ENCODE peak calls at places on chromosomes 3 and 15, in five cellular contexts. One of them, this sample, is unnamed.

GRCh38 chr3:171311784-171312183 is 148.4 kb downstream of the TNIK start:
- DNase-seq in GM12878: no peak
- DNase-seq in HCT116: no peak
- DNase-seq in K562: no peak
- DNase-seq in H1: no peak
- DNase-seq in this sample: no peak

GRCh38 chr3:7504886-7505775 is 644.2 kb downstream of the GRM7 start:
- DNase-seq in GM12878: no peak
- DNase-seq in HCT116: peak; percentile 83
- DNase-seq in K562: no peak
- DNase-seq in H1: no peak
- DNase-seq in this sample: no peak

GRCh38 chr3:10941972-10942371 is 50.6 kb upstream of the SLC6A1 start:
- DNase-seq in GM12878: no peak
- DNase-seq in HCT116: no peak
- DNase-seq in K562: peak; percentile 68
- DNase-seq in H1: no peak
- DNase-seq in this sample: no peak

GRCh38 chr15:57597431-57597830 is 5.7 kb downstream of the MYZAP start:
- DNase-seq in GM12878: no peak
- DNase-seq in HCT116: no peak
- DNase-seq in K562: no peak
- DNase-seq in H1: no peak
- DNase-seq in this sample: no peak

GRCh38 chr3:153963012-153963411 is 158.2 kb upstream of the ARHGEF26 start:
- DNase-seq in GM12878: no peak
- DNase-seq in HCT116: no peak
- DNase-seq in K562: no peak
- DNase-seq in H1: no peak
- DNase-seq in this sample: no peak

GRCh38 chr15:85639752-85640381 is 154.9 kb downstream of the KLHL25 start:
- DNase-seq in GM12878: no peak
- DNase-seq in HCT116: no peak
- DNase-seq in K562: no peak
- DNase-seq in H1: no peak
- DNase-seq in this sample: no peak

GRCh38 chr15:82624008-82624407 is 23.2 kb downstream of the CPEB1 start:
- DNase-seq in GM12878: no peak
- DNase-seq in HCT116: no peak
- DNase-seq in K562: no peak
- DNase-seq in H1: no peak
- DNase-seq in this sample: no peak

GRCh38 chr15:65927545-65927944 is 58.3 kb downstream of the RAB11A start:
- DNase-seq in GM12878: no peak
- DNase-seq in HCT116: no peak
- DNase-seq in K562: no peak
- DNase-seq in H1: no peak
- DNase-seq in this sample: no peak

GRCh38 chr15:67065531-67066005 is at the start of gene SMAD3:
- DNase-seq in GM12878: no peak
- DNase-seq in HCT116: peak; percentile 89
- DNase-seq in K562: no peak
- DNase-seq in H1: peak; percentile 66
- DNase-seq in this sample: peak; percentile 75

GRCh38 chr15:69474846-69475455 is 22.3 kb downstream of the RPLP1 start:
- DNase-seq in GM12878: no peak
- DNase-seq in HCT116: no peak
- DNase-seq in K562: peak; percentile 18
- DNase-seq in H1: no peak
- DNase-seq in this sample: no peak

GRCh38 chr3:101423984-101424888 is 88.8 kb downstream of the SENP7 start:
- DNase-seq in GM12878: no peak
- DNase-seq in HCT116: no peak
- DNase-seq in K562: no peak
- DNase-seq in H1: no peak
- DNase-seq in this sample: no peak

GRCh38 chr15:32781781-32782180 is 64.0 kb downstream of the GREM1 start:
- DNase-seq in GM12878: no peak
- DNase-seq in HCT116: no peak
- DNase-seq in K562: no peak
- DNase-seq in H1: no peak
- DNase-seq in this sample: peak; percentile 15

GRCh38 chr15:48794697-48795134 is 16.2 kb downstream of the CEP152 start:
- DNase-seq in GM12878: peak; percentile 69
- DNase-seq in HCT116: no peak
- DNase-seq in K562: no peak
- DNase-seq in H1: no peak
- DNase-seq in this sample: no peak

GRCh38 chr3:76470285-76470684 is 569.6 kb upstream of the ROBO2 start:
- DNase-seq in GM12878: no peak
- DNase-seq in HCT116: no peak
- DNase-seq in K562: no peak
- DNase-seq in H1: no peak
- DNase-seq in this sample: no peak

GRCh38 chr3:54781728-54782127 is 146.1 kb downstream of the LRTM1 start:
- DNase-seq in GM12878: no peak
- DNase-seq in HCT116: no peak
- DNase-seq in K562: no peak
- DNase-seq in H1: no peak
- DNase-seq in this sample: no peak

GRCh38 chr3:133283958-133284807 is 115.7 kb upstream of the BFSP2 start:
- DNase-seq in GM12878: no peak
- DNase-seq in HCT116: no peak
- DNase-seq in K562: no peak
- DNase-seq in H1: peak; percentile 25
- DNase-seq in this sample: peak; percentile 66

GRCh38 chr3:49017978-49018706 is at the start of gene DALRD3:
- DNase-seq in GM12878: no peak
- DNase-seq in HCT116: peak; percentile 79
- DNase-seq in K562: peak; percentile 60
- DNase-seq in H1: peak; percentile 47
- DNase-seq in this sample: no peak

GRCh38 chr15:26443321-26443720 is 329.5 kb downstream of the GABRB3 start:
- DNase-seq in GM12878: no peak
- DNase-seq in HCT116: no peak
- DNase-seq in K562: no peak
- DNase-seq in H1: no peak
- DNase-seq in this sample: no peak

GRCh38 chr3:115827494-115827893 is 204.2 kb downstream of the GAP43 start:
- DNase-seq in GM12878: no peak
- DNase-seq in HCT116: no peak
- DNase-seq in K562: no peak
- DNase-seq in H1: no peak
- DNase-seq in this sample: no peak

GRCh38 chr3:49120096-49120437 is 556 bp downstream of the USP19 start:
- DNase-seq in GM12878: no peak
- DNase-seq in HCT116: no peak
- DNase-seq in K562: no peak
- DNase-seq in H1: no peak
- DNase-seq in this sample: no peak

GRCh38 chr15:90664650-90665287 is 52.4 kb upstream of the BLM start:
- DNase-seq in GM12878: no peak
- DNase-seq in HCT116: no peak
- DNase-seq in K562: no peak
- DNase-seq in H1: no peak
- DNase-seq in this sample: no peak

GRCh38 chr3:43423142-43423541 is 136.8 kb downstream of the SNRK start:
- DNase-seq in GM12878: no peak
- DNase-seq in HCT116: no peak
- DNase-seq in K562: no peak
- DNase-seq in H1: no peak
- DNase-seq in this sample: no peak

GRCh38 chr3:105997800-105998526 is 129.2 kb upstream of the CBLB start:
- DNase-seq in GM12878: no peak
- DNase-seq in HCT116: peak; percentile 19
- DNase-seq in K562: no peak
- DNase-seq in H1: no peak
- DNase-seq in this sample: no peak

GRCh38 chr3:50389368-50389767 is 30.0 kb upstream of the TMEM115 start:
- DNase-seq in GM12878: no peak
- DNase-seq in HCT116: no peak
- DNase-seq in K562: no peak
- DNase-seq in H1: no peak
- DNase-seq in this sample: no peak
- H3K9me3 ChIP-seq in GM12878: no peaks in the 10 kb centered on the region
- H3K9me3 ChIP-seq in HCT116: no peaks in the 10 kb centered on the region
- H3K9me3 ChIP-seq in K562: no peaks in the 10 kb centered on the region
- H3K9me3 ChIP-seq in H1: no peaks in the 10 kb centered on the region
- H3K9me3 ChIP-seq in this sample: no peaks in the 10 kb centered on the region

DNA sequence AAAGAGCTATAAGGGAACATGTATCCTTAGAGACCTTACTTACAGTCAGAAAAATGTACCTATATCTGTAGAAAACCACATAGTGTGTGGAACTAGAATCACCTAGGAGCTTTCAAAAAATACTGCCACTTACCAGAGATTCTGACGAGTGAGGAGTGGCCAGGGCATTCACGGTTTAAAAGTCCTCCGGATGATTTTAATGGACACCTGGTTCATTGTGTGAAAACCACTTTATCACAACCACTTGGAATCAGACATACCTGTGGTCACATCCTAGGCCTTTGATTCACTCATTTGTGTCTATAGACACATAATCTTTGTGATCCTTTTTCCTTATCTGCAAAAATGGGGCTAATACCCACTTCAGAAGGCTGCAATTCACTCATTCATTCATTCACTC is 159.8 kb downstream of the MBNL1 start:
- DNase-seq in GM12878: no peak
- DNase-seq in HCT116: no peak
- DNase-seq in K562: no peak
- DNase-seq in H1: no peak
- DNase-seq in this sample: no peak
- H3K4me1 ChIP-seq in GM12878: no peaks in the 10 kb centered on the region
- H3K4me1 ChIP-seq in HCT116: no peaks in the 10 kb centered on the region
- H3K4me1 ChIP-seq in K562: no peaks in the 10 kb centered on the region
- H3K4me1 ChIP-seq in H1: no peaks in the 10 kb centered on the region
- H3K4me1 ChIP-seq in this sample: no peaks in the 10 kb centered on the region

GRCh38 chr15:101277943-101278564 is 769 bp upstream of the SELENOS start:
- DNase-seq in GM12878: no peak
- DNase-seq in HCT116: no peak
- DNase-seq in K562: no peak
- DNase-seq in H1: no peak
- DNase-seq in this sample: no peak

GRCh38 chr15:101277038-101277822 is at the start of gene SELENOS:
- DNase-seq in GM12878: no peak
- DNase-seq in HCT116: peak; percentile 65
- DNase-seq in K562: peak; percentile 92
- DNase-seq in H1: no peak
- DNase-seq in this sample: peak; percentile 88

GRCh38 chr15:101273534-101273933 is 3.8 kb downstream of the SELENOS start:
- DNase-seq in GM12878: no peak
- DNase-seq in HCT116: no peak
- DNase-seq in K562: no peak
- DNase-seq in H1: no peak
- DNase-seq in this sample: no peak

GRCh38 chr15:101275018-101275417 is 2.3 kb downstream of the SELENOS start:
- DNase-seq in GM12878: peak; percentile 57
- DNase-seq in HCT116: no peak
- DNase-seq in K562: no peak
- DNase-seq in H1: no peak
- DNase-seq in this sample: no peak

DNA sequence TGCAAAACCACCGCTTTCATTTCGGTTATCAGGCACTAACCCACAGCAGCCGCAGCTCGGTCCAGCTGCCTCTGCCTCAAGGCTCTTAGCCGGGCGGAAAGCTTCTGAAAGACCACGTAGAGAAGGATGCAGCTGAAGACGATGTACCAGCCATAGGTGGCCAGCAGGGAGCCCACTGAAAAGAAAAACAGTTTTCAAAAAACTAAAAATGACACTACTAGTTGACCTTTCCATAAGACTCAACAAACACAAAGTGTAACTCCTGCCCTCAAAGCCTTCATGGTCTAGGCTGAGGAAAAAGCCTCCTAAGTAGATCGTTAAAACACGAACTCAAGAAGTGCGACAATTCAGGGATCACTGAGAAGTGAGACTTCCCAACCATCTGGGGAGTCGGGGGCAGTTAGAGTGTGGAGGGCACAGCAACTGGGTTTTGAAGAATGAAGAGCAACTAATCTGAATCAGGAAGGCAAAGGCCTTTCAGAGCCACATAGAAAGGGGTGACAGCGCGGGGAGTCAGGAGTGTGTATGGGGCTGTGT is 716 bp downstream of the SELENOS start:
- DNase-seq in GM12878: no peak
- DNase-seq in HCT116: no peak
- DNase-seq in K562: peak; percentile 42
- DNase-seq in H1: no peak
- DNase-seq in this sample: no peak
- TF ChIP-seq ZNF274 in GM12878: no peak
- TF ChIP-seq ZNF274 in HCT116: no peak
- TF ChIP-seq ZNF274 in K562: no peak
- TF ChIP-seq ZNF274 in H1: no peak
- TF ChIP-seq ZNF274 in this sample: no peak

GRCh38 chr15:20345401-20345958 is 196.1 kb downstream of the GOLGA6L6 start:
- DNase-seq in GM12878: no peak
- DNase-seq in HCT116: no peak
- DNase-seq in K562: peak; percentile 19
- DNase-seq in H1: no peak
- DNase-seq in this sample: no peak

GRCh38 chr15:20348291-20348899 is 193.2 kb downstream of the GOLGA6L6 start:
- DNase-seq in GM12878: no peak
- DNase-seq in HCT116: no peak
- DNase-seq in K562: no peak
- DNase-seq in H1: no peak
- DNase-seq in this sample: no peak

GRCh38 chr15:20341901-20342605 is 199.5 kb downstream of the GOLGA6L6 start:
- DNase-seq in GM12878: no peak
- DNase-seq in HCT116: no peak
- DNase-seq in K562: peak; percentile 9
- DNase-seq in H1: no peak
- DNase-seq in this sample: no peak

GRCh38 chr15:20346082-20346805 is 195.4 kb downstream of the GOLGA6L6 start:
- DNase-seq in GM12878: no peak
- DNase-seq in HCT116: no peak
- DNase-seq in K562: no peak
- DNase-seq in H1: no peak
- DNase-seq in this sample: no peak

DNA sequence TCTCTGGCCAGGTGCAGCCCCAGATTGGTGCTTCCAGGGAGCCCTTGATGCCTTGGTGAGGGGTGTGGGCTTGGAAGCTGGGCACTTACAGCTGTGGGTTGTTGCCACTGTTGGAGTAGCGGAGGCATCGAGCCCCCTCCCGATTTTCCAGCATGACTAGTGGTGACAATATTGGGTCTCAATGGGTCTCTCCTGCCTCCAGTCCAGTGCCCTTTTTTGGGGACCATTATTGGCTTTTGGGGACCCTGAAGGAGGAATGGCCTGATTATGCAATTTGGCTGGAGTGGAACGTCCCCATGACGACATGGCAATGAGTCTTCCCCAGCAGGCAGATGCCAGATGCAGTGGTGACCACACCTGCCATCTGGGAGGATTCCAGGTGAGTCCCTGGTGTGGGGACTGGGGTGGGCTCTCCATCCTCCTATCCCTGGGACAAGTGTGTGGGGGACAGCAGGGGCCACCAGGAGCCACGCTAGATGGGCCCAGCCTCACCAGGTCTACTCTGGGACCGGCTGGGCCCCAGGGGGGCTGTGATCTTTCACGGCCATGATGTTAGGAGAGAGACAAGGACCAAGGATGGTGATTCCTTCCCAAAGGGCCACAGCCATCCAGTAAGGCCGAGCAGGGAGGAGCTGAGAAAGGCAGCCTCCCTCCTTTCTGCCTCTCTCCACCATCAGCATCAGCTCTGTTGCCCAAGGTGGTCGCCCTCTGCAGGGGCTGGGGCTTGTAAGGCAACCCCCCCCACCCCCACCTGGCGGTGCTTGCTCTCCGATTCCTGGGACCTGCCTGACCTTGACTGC is 196.8 kb downstream of the GOLGA6L6 start:
- DNase-seq in GM12878: no peak
- DNase-seq in HCT116: no peak
- DNase-seq in K562: peak; percentile 8
- DNase-seq in H1: no peak
- DNase-seq in this sample: no peak
- H3K9me3 ChIP-seq in GM12878: peaks cover 4% of the 10 kb centered on the region
- H3K9me3 ChIP-seq in HCT116: peaks cover 69% of the 10 kb centered on the region
- H3K9me3 ChIP-seq in K562: no peaks in the 10 kb centered on the region
- H3K9me3 ChIP-seq in H1: peaks cover 40% of the 10 kb centered on the region
- H3K9me3 ChIP-seq in this sample: peaks cover 32% of the 10 kb centered on the region

This sample was measured in NT2/D1.